ENCODE peak calls at places on chromosome 7, in five cellular contexts. F is tibial nerve, X is transverse colon, K is nephron progenitor cell, I is HCT116. L is an unnamed sample.

GRCh38 chr7:94243312-94243711 is 151.4 kb upstream of the COL1A2 start:
- DNase-seq in F (no peak), X (no peak), K (peak), I (no peak), L (no peak)

GRCh38 chr7:131688738-131689661 is 132.6 kb upstream of the PODXL start:
- DNase-seq in F (peak), X (peak), K (peak), I (peak), L (peak)

GRCh38 chr7:133512560-133512959 is 259.7 kb downstream of the EXOC4 start:
- DNase-seq in F (no peak), X (no peak), K (no peak), I (no peak), L (no peak)

GRCh38 chr7:117032810-117033209 is 79.5 kb downstream of the ST7 start:
- DNase-seq in F (no peak), X (no peak), K (no peak), I (no peak), L (no peak)

GRCh38 chr7:99098824-99099498 is 44.9 kb downstream of the SMURF1 start:
- DNase-seq in F (no peak), X (no peak), K (no peak), I (peak), L (no peak)

GRCh38 chr7:102122026-102122425 is 164.6 kb upstream of the SH2B2 start:
- DNase-seq in F (no peak), X (no peak), K (no peak), I (no peak), L (no peak)

GRCh38 chr7:2796358-2797352 is 47.5 kb downstream of the GNA12 start:
- DNase-seq in F (peak), X (peak), K (no peak), I (no peak), L (peak)

GRCh38 chr7:26560857-26561256 is 269.2 kb downstream of the SNX10 start:
- DNase-seq in F (no peak), X (no peak), K (no peak), I (no peak), L (no peak)

GRCh38 chr7:44654255-44654791 is 47.9 kb downstream of the OGDH start:
- DNase-seq in F (no peak), X (no peak), K (no peak), I (no peak), L (no peak)

GRCh38 chr7:2138146-2138765 is 94.5 kb downstream of the MAD1L1 start:
- DNase-seq in F (no peak), X (peak), K (no peak), I (no peak), L (no peak)

GRCh38 chr7:158406817-158407216 is 180.8 kb downstream of the PTPRN2 start:
- DNase-seq in F (no peak), X (peak), K (no peak), I (no peak), L (no peak)

GRCh38 chr7:129503725-129504124 is 1.4 kb downstream of the SMKR1 start:
- DNase-seq in F (no peak), X (no peak), K (no peak), I (no peak), L (no peak)

GRCh38 chr7:129501760-129502707 is at the start of gene SMKR1:
- DNase-seq in F (peak), X (peak), K (peak), I (peak), L (peak)

GRCh38 chr7:129499915-129500463 is 2.3 kb upstream of the SMKR1 start:
- DNase-seq in F (no peak), X (no peak), K (no peak), I (no peak), L (no peak)

GRCh38 chr7:129498021-129498420 is 4.3 kb upstream of the SMKR1 start:
- DNase-seq in F (no peak), X (no peak), K (no peak), I (no peak), L (no peak)

GRCh38 chr7:129502708-129503685 is 666 bp downstream of the SMKR1 start:
- DNase-seq in F (no peak), X (no peak), K (peak), I (no peak), L (no peak)
- TF ChIP-seq CTCF in F (no peak), X (no peak), K (no peak), I (no peak), L (no peak)

DNA sequence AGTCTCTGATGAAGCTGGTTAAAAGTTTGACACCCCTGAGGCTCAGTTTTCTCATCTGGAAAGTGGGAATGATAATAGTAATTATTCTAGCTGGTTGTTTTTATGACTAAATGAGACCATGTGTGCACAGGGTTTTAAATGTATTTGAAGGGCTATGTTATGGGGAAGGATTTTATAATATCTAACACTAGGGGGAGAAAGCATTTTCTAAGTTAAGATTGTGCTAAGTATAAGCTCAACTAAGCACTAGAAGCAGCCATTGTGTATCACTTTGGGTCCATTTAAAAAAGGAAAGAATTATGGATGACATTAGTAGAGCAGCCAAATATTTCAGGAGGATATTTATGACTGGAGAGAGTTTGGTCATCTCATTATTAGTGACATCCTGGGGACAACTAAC is 49.5 kb upstream of the CREB5 start:
- DNase-seq in F (no peak), X (no peak), K (no peak), I (no peak), L (no peak)
- TF ChIP-seq CTCF in F (no peak), X (no peak), K (no peak), I (peak), L (no peak)

GRCh38 chr7:121395494-121395960 is 581 bp downstream of the FAM3C start:
- DNase-seq in F (peak), X (peak), K (no peak), I (no peak), L (no peak)
- TF ChIP-seq CTCF in F (no peak), X (no peak), K (no peak), I (no peak), L (no peak)

GRCh38 chr7:1040790-1041189 is 3.6 kb upstream of the GPR146 start:
- DNase-seq in F (no peak), X (no peak), K (peak), I (no peak), L (no peak)

GRCh38 chr7:1044189-1045037 is at the start of gene GPR146:
- DNase-seq in F (peak), X (peak), K (peak), I (peak), L (peak)

GRCh38 chr7:1043552-1044188 is 676 bp upstream of the GPR146 start:
- DNase-seq in F (no peak), X (peak), K (no peak), I (no peak), L (no peak)

GRCh38 chr7:1041471-1042160 is 2.7 kb upstream of the GPR146 start:
- DNase-seq in F (no peak), X (no peak), K (no peak), I (no peak), L (no peak)

DNA sequence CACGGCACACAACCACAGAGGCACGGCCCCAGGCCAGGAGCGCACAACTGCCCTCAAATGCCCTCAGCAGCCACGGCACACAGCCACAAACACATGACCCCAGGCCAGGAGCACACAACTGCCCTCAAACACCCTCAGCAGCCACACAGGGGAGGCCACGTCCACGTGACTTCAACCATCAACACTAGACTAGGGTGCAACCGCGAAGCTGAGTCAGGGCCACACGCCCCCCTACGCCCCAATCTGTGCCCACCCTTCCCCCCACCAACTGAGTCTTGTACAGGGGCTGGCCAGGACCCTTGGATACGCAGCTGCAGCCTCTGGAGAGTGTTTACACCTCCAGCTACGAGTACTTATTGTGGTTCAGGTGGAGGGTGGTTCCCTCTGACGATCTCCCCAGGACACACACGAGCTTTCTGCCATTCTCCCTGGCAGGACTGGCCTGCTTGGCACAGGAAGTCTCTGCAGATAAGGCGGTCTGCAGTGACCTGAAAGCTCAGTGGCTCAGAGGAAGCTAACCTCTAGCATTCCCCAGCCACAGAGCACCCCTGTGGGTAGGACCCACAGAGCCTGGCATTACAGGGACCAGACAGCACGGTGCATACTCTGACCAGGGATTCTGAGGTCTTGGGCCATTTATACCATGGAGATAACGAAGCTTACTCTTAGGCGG is 2.0 kb upstream of the GPR146 start:
- DNase-seq in F (no peak), X (no peak), K (no peak), I (no peak), L (no peak)
- TF ChIP-seq CTCF in F (no peak), X (no peak), K (no peak), I (no peak), L (no peak)

GRCh38 chr7:120819861-120820260 is 38.1 kb downstream of the TSPAN12 start:
- DNase-seq in F (no peak), X (no peak), K (no peak), I (no peak), L (no peak)
- TF ChIP-seq CTCF in F (no peak), X (no peak), K (no peak), I (no peak), L (no peak)

GRCh38 chr7:12692479-12693259 is 5.2 kb downstream of the ARL4A start:
- DNase-seq in F (no peak), X (no peak), K (no peak), I (no peak), L (no peak)

GRCh38 chr7:12692035-12692434 is 4.6 kb downstream of the ARL4A start:
- DNase-seq in F (no peak), X (no peak), K (no peak), I (no peak), L (no peak)

GRCh38 chr7:12699299-12699698 is 11.9 kb downstream of the ARL4A start:
- DNase-seq in F (no peak), X (no peak), K (no peak), I (no peak), L (no peak)

GRCh38 chr7:12694817-12695216 is 7.4 kb downstream of the ARL4A start:
- DNase-seq in F (no peak), X (no peak), K (no peak), I (no peak), L (no peak)

GRCh38 chr7:12696001-12696400 is 8.6 kb downstream of the ARL4A start:
- DNase-seq in F (no peak), X (no peak), K (no peak), I (no peak), L (no peak)
- TF ChIP-seq CTCF in F (no peak), X (no peak), K (no peak), I (no peak), L (no peak)

DNA sequence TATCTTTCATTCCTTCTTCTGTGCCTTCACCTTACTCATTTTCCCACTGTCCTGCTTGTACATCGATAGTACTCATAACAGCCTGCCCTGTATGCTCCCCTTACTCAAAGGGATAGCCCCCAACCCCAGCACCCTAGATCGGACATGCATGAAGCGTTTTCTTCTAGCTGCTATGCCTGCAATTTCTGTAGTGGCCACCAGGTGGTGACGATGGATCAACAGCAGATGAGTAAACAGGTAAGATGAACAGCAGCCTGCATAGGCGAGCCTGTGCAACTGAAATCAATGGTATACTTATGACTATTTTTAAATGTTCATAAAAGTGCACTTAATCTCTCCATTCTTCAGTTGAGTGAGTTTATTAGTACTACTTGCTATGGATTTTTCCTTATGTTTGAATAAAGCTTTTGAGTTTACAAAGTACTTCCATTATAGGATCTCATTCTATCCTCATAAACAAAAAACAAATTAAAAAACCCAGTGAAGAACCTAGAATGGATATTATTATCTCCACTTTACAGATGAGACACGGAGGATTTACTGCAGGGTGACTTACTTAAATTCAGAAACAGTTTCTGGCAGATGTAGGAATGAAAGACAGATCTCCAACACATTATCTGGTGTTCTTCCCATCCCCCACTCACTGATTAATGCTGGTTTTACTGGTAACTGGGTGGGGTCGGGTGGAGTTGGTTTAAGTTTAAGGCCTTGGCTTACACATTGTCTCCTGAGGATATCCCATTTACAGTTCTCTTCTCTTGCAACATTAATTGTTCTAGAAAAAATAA is 222.2 kb downstream of the GLI3 start:
- DNase-seq in F (no peak), X (peak), K (peak), I (peak), L (peak)
- TF ChIP-seq CTCF in F (peak), X (peak), K (peak), I (peak), L (no peak)

GRCh38 chr7:87325576-87326370 is 19.7 kb upstream of the CROT start:
- DNase-seq in F (no peak), X (no peak), K (no peak), I (no peak), L (no peak)
- TF ChIP-seq CTCF in F (no peak), X (no peak), K (no peak), I (no peak), L (no peak)